ENCODE peak calls at places on chromosomes 13 and 19, in ten cellular contexts. One of them, this sample, is unnamed.

GRCh38 chr19:3509566-3509989 is 3.5 kb downstream of the FZR1 start:
- DNase-seq in GM18507: no peak
- DNase-seq in NCI-H1092: no peak
- DNase-seq in Daoy: peak; percentile 81
- DNase-seq in activated CD4-positive, alpha-beta memory T cell treated with anti-CD3 and anti-CD28 coated beads for 36 hours: peak; percentile 65
- DNase-seq in COR-L47: no peak
- DNase-seq in substantia nigra: no peak
- DNase-seq in Kasumi-1: no peak
- DNase-seq in left kidney: no peak
- DNase-seq in cerebellum: no peak
- DNase-seq in this sample: no peak

GRCh38 chr13:41459754-41460111 is 2.4 kb downstream of the RGCC start:
- DNase-seq in NCI-H1092: no peak
- DNase-seq in Kasumi-1: no peak
- DNase-seq in substantia nigra: no peak
- DNase-seq in activated CD4-positive, alpha-beta memory T cell treated with anti-CD3 and anti-CD28 coated beads for 36 hours: peak; percentile 28
- DNase-seq in Daoy: no peak
- DNase-seq in left kidney: no peak
- DNase-seq in COR-L47: no peak
- DNase-seq in GM18507: no peak
- DNase-seq in cerebellum: no peak
- DNase-seq in this sample: no peak

GRCh38 chr19:51660975-51661600 is 14.5 kb upstream of the SIGLEC14 start:
- DNase-seq in Daoy: peak; percentile 80
- DNase-seq in Kasumi-1: peak; percentile 77
- DNase-seq in cerebellum: peak; percentile 67
- DNase-seq in COR-L47: peak; percentile 66
- DNase-seq in substantia nigra: peak; percentile 67
- DNase-seq in NCI-H1092: peak; percentile 52
- DNase-seq in GM18507: peak; percentile 25
- DNase-seq in activated CD4-positive, alpha-beta memory T cell treated with anti-CD3 and anti-CD28 coated beads for 36 hours: peak; percentile 80
- DNase-seq in left kidney: peak; percentile 94
- DNase-seq in this sample: peak; percentile 88

GRCh38 chr19:10328558-10329429 is 4.5 kb downstream of the RAVER1 start:
- DNase-seq in Kasumi-1: no peak
- DNase-seq in substantia nigra: no peak
- DNase-seq in GM18507: no peak
- DNase-seq in activated CD4-positive, alpha-beta memory T cell treated with anti-CD3 and anti-CD28 coated beads for 36 hours: no peak
- DNase-seq in NCI-H1092: no peak
- DNase-seq in cerebellum: no peak
- DNase-seq in left kidney: no peak
- DNase-seq in COR-L47: no peak
- DNase-seq in Daoy: no peak
- DNase-seq in this sample: no peak

GRCh38 chr19:45251452-45252354 is 632 bp downstream of the MARK4 start:
- DNase-seq in Daoy: no peak
- DNase-seq in substantia nigra: no peak
- DNase-seq in cerebellum: peak; percentile 17
- DNase-seq in Kasumi-1: no peak
- DNase-seq in COR-L47: no peak
- DNase-seq in GM18507: no peak
- DNase-seq in NCI-H1092: no peak
- DNase-seq in left kidney: peak; percentile 63
- DNase-seq in activated CD4-positive, alpha-beta memory T cell treated with anti-CD3 and anti-CD28 coated beads for 36 hours: peak; percentile 24
- DNase-seq in this sample: no peak

GRCh38 chr19:38975214-38975860 is at the start of gene FBXO17:
- DNase-seq in Kasumi-1: no peak
- DNase-seq in GM18507: no peak
- DNase-seq in NCI-H1092: no peak
- DNase-seq in left kidney: peak; percentile 89
- DNase-seq in cerebellum: peak; percentile 55
- DNase-seq in activated CD4-positive, alpha-beta memory T cell treated with anti-CD3 and anti-CD28 coated beads for 36 hours: no peak
- DNase-seq in Daoy: peak; percentile 75
- DNase-seq in substantia nigra: no peak
- DNase-seq in COR-L47: no peak
- DNase-seq in this sample: peak; percentile 75

GRCh38 chr13:38213307-38213706 is 136.3 kb upstream of the UFM1 start:
- DNase-seq in left kidney: no peak
- DNase-seq in cerebellum: no peak
- DNase-seq in Kasumi-1: no peak
- DNase-seq in activated CD4-positive, alpha-beta memory T cell treated with anti-CD3 and anti-CD28 coated beads for 36 hours: no peak
- DNase-seq in substantia nigra: no peak
- DNase-seq in GM18507: no peak
- DNase-seq in COR-L47: no peak
- DNase-seq in Daoy: no peak
- DNase-seq in NCI-H1092: no peak
- DNase-seq in this sample: no peak

GRCh38 chr13:61727714-61728275 is 312.1 kb upstream of the PCDH20 start:
- DNase-seq in activated CD4-positive, alpha-beta memory T cell treated with anti-CD3 and anti-CD28 coated beads for 36 hours: no peak
- DNase-seq in Daoy: peak; percentile 0
- DNase-seq in substantia nigra: no peak
- DNase-seq in left kidney: peak; percentile 3
- DNase-seq in COR-L47: no peak
- DNase-seq in GM18507: no peak
- DNase-seq in Kasumi-1: no peak
- DNase-seq in NCI-H1092: no peak
- DNase-seq in cerebellum: no peak
- DNase-seq in this sample: no peak

GRCh38 chr13:99359493-99359892 is 52.3 kb upstream of the GPR183 start:
- DNase-seq in cerebellum: no peak
- DNase-seq in NCI-H1092: no peak
- DNase-seq in Daoy: no peak
- DNase-seq in activated CD4-positive, alpha-beta memory T cell treated with anti-CD3 and anti-CD28 coated beads for 36 hours: no peak
- DNase-seq in substantia nigra: no peak
- DNase-seq in left kidney: no peak
- DNase-seq in COR-L47: no peak
- DNase-seq in GM18507: no peak
- DNase-seq in Kasumi-1: no peak
- DNase-seq in this sample: no peak

GRCh38 chr13:99405966-99406365 is 95.3 kb upstream of the TM9SF2 start:
- DNase-seq in COR-L47: no peak
- DNase-seq in cerebellum: no peak
- DNase-seq in NCI-H1092: no peak
- DNase-seq in Daoy: no peak
- DNase-seq in substantia nigra: no peak
- DNase-seq in GM18507: no peak
- DNase-seq in left kidney: no peak
- DNase-seq in Kasumi-1: no peak
- DNase-seq in activated CD4-positive, alpha-beta memory T cell treated with anti-CD3 and anti-CD28 coated beads for 36 hours: no peak
- DNase-seq in this sample: peak; percentile 31

GRCh38 chr13:114104626-114105350 is 27.6 kb downstream of the RASA3 start:
- DNase-seq in GM18507: no peak
- DNase-seq in Daoy: no peak
- DNase-seq in left kidney: no peak
- DNase-seq in substantia nigra: no peak
- DNase-seq in COR-L47: no peak
- DNase-seq in NCI-H1092: no peak
- DNase-seq in Kasumi-1: no peak
- DNase-seq in activated CD4-positive, alpha-beta memory T cell treated with anti-CD3 and anti-CD28 coated beads for 36 hours: no peak
- DNase-seq in cerebellum: no peak
- DNase-seq in this sample: peak; percentile 54

GRCh38 chr13:39603424-39603947 is 493 bp upstream of the LHFPL6 start:
- DNase-seq in Daoy: peak; percentile 17
- DNase-seq in Kasumi-1: no peak
- DNase-seq in GM18507: no peak
- DNase-seq in substantia nigra: no peak
- DNase-seq in activated CD4-positive, alpha-beta memory T cell treated with anti-CD3 and anti-CD28 coated beads for 36 hours: no peak
- DNase-seq in cerebellum: peak; percentile 42
- DNase-seq in left kidney: no peak
- DNase-seq in NCI-H1092: peak; percentile 3
- DNase-seq in COR-L47: no peak
- DNase-seq in this sample: no peak